ENCODE peak calls at places on chromosomes 4 and X, in ten cellular contexts. M is GM13976; X is uterus; Z is mucosa of descending colon; Q is fibroblast of the aortic adventitia; A is psoas muscle; O is left ventricle myocardium inferior; B is adrenal gland; N is activated CD8-positive, alpha-beta T cell treated with anti-CD3 and anti-CD28 coated beads for 36 hours; P is hepatocyte. E is an unnamed sample.

GRCh38 chr4:27716693-27717505 is 856.3 kb downstream of the STIM2 start:
- DNase-seq in P (no peak), B (no peak), X (no peak), A (no peak), Q (no peak), N (no peak), Z (no peak), M (no peak), O (no peak), E (no peak)

GRCh38 chrX:45850197-45850774 is 649.6 kb upstream of the DIPK2B start:
- DNase-seq in P (peak; percentile 17), X (peak; percentile 15), O (no peak), Q (peak; percentile 4), Z (peak; percentile 9), N (peak; percentile 37), B (no peak), A (no peak), M (peak; percentile 12), E (no peak)

GRCh38 chrX:72683631-72684030 is 30.5 kb downstream of the PHKA1 start:
- DNase-seq in N (no peak), P (no peak), M (no peak), Q (no peak), X (no peak), A (no peak), Z (no peak), O (no peak), B (no peak), E (no peak)

GRCh38 chr4:96986800-96987199 is 1146.9 kb downstream of the PDHA2 start:
- DNase-seq in N (no peak), B (no peak), Z (no peak), X (no peak), M (no peak), A (no peak), Q (no peak), P (no peak), O (no peak), E (no peak)

GRCh38 chrX:72306851-72307645 is 1.3 kb upstream of the CITED1 start:
- DNase-seq in M (peak; percentile 61), O (peak; percentile 46), X (peak; percentile 41), B (peak; percentile 47), Z (peak; percentile 59), N (peak; percentile 27), P (peak; percentile 48), Q (peak; percentile 64), A (peak; percentile 61), E (no peak)

GRCh38 chrX:72394518-72395163 is 88.9 kb upstream of the CITED1 start:
- DNase-seq in M (no peak), Q (peak; percentile 64), B (no peak), A (peak; percentile 55), N (no peak), P (peak; percentile 13), O (peak; percentile 18), X (no peak), Z (no peak), E (no peak)

GRCh38 chrX:30570505-30570904 is 7.1 kb downstream of the TASL start:
- DNase-seq in X (no peak), B (no peak), O (no peak), N (no peak), M (peak; percentile 18), A (no peak), Z (peak; percentile 8), Q (peak; percentile 57), P (peak; percentile 33), E (no peak)

GRCh38 chrX:72477787-72478186 is 94.9 kb downstream of the HDAC8 start:
- DNase-seq in X (no peak), A (no peak), Q (no peak), O (no peak), N (no peak), B (no peak), Z (no peak), P (peak; percentile 18), M (no peak), E (no peak)

GRCh38 chr4:184911310-184911709 is 85.5 kb upstream of the ACSL1 start:
- DNase-seq in O (no peak), N (peak; percentile 21), Z (peak; percentile 28), P (peak; percentile 28), A (no peak), M (no peak), B (peak; percentile 49), X (no peak), Q (peak; percentile 51), E (no peak)

GRCh38 chr4:41124916-41125548 is 89.3 kb downstream of the APBB2 start:
- DNase-seq in X (no peak), O (no peak), Z (no peak), B (no peak), Q (no peak), P (no peak), A (no peak), M (no peak), N (no peak), E (no peak)

GRCh38 chr4:128379860-128380259 is 92.2 kb upstream of the PGRMC2 start:
- DNase-seq in Q (peak; percentile 66), A (peak; percentile 26), P (peak; percentile 23), M (peak; percentile 36), B (peak; percentile 36), Z (peak; percentile 36), N (peak; percentile 24), O (peak; percentile 48), X (peak; percentile 38), E (no peak)

GRCh38 chr4:56937262-56937661 is 29.6 kb downstream of the REST start:
- DNase-seq in P (no peak), B (no peak), M (no peak), A (no peak), X (no peak), Q (peak; percentile 77), Z (no peak), O (no peak), N (no peak), E (no peak)

GRCh38 chrX:120559799-120560198 is 963 bp downstream of the CUL4B start:
- DNase-seq in N (no peak), M (no peak), X (no peak), Z (no peak), Q (no peak), A (no peak), P (no peak), O (no peak), B (no peak), E (no peak)

GRCh38 chrX:30060718-30061117 is 154.6 kb upstream of the MAGEB2 start:
- DNase-seq in Q (peak; percentile 17), Z (no peak), B (no peak), M (no peak), N (no peak), X (no peak), A (no peak), O (no peak), P (peak; percentile 23), E (no peak)

GRCh38 chr4:158856852-158857251 is 88.0 kb downstream of the FNIP2 start:
- DNase-seq in Z (no peak), B (no peak), N (no peak), M (peak; percentile 63), O (no peak), P (peak; percentile 41), Q (peak; percentile 76), X (no peak), A (no peak), E (no peak)

GRCh38 chr4:129839687-129840086 is 743.7 kb downstream of the C4orf33 start:
- DNase-seq in N (no peak), O (no peak), X (no peak), M (no peak), Z (no peak), Q (peak; percentile 0), B (no peak), P (peak; percentile 8), A (no peak), E (no peak)

GRCh38 chr4:176534566-176534965 is 214.8 kb downstream of the SPCS3 start:
- DNase-seq in B (no peak), P (no peak), A (no peak), Z (no peak), N (no peak), Q (peak; percentile 73), X (no peak), M (no peak), O (no peak), E (no peak)

GRCh38 chr4:8376361-8377102 is 64.0 kb downstream of the ACOX3 start:
- DNase-seq in O (peak; percentile 3), B (no peak), M (no peak), P (no peak), N (no peak), A (no peak), Q (no peak), X (no peak), Z (no peak), E (no peak)

GRCh38 chr4:13521047-13521446 is 23.3 kb downstream of the NKX3-2 start:
- DNase-seq in A (no peak), P (no peak), X (no peak), Q (no peak), N (no peak), B (no peak), O (no peak), Z (no peak), M (no peak), E (no peak)

GRCh38 chr4:89836897-89837384 is at the start of gene SNCA:
- DNase-seq in M (peak; percentile 55), X (peak; percentile 78), Q (no peak), Z (peak; percentile 34), A (peak; percentile 35), P (peak; percentile 74), B (peak; percentile 62), N (peak; percentile 53), O (peak; percentile 49), E (no peak)
- TF ChIP-seq CTCF in M (no peak), X (no peak), Q (no peak), Z (no peak), A (no peak), P (no peak), B (no peak), N (no peak), O (no peak), E (no peak)

GRCh38 chr4:186554890-186555827 is at the start of gene MTNR1A:
- DNase-seq in N (no peak), P (peak; percentile 48), A (no peak), Q (no peak), M (no peak), B (no peak), Z (peak; percentile 46), O (no peak), X (no peak), E (peak; percentile 60)
- TF ChIP-seq CTCF in N (no peak), P (no peak), A (no peak), Q (no peak), M (no peak), B (no peak), Z (peak; percentile 24), O (no peak), X (no peak), E (no peak)

DNA sequence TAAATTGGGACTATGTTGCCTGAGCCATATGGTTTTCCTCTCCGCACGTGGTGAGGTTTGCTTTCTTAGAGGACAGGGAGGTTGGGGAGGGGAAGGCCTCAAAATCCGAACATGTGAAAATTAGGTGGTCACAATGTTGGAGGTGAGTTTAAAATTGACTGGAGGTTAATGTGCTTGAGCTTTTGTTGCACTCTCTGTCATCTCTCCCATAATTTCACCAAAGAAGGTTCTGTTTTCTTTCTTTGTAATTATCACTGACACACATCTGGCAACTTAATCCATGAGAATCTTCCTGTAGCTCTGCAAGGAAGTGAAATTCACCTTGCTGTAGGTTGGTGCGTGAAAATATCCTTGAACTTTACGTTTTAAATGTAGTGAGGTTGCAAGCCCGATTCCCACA is 225.5 kb downstream of the PDGFC start:
- DNase-seq in Z (no peak), N (no peak), P (no peak), Q (no peak), O (no peak), A (no peak), B (no peak), M (no peak), X (no peak), E (no peak)
- TF ChIP-seq CTCF in Z (no peak), N (no peak), P (no peak), Q (no peak), O (no peak), A (no peak), B (no peak), M (no peak), X (no peak), E (no peak)

GRCh38 chr4:6423575-6423974 is 48.8 kb downstream of the PPP2R2C start:
- DNase-seq in A (no peak), O (no peak), Z (no peak), B (no peak), P (no peak), N (no peak), Q (no peak), X (no peak), M (peak; percentile 80), E (no peak)
- TF ChIP-seq CTCF in A (no peak), O (no peak), Z (no peak), B (no peak), P (no peak), N (no peak), Q (no peak), X (no peak), M (no peak), E (no peak)